ENCODE peak calls at places on chromosomes 11 and 22, in seven cellular contexts. A is mucosa of gallbladder; B is stimulated activated effector memory CD8-positive, alpha-beta T cell treated with anti-CD3 and anti-CD28 coated beads, Interleukin-12 subunit alpha, Interleukin-12 subunit beta, amount 100 ng/mL, for 72 hours; N is mammary epithelial cell; V is heart right ventricle; G is prostate gland; M is GM23338. J is an unnamed sample.

GRCh38 chr11:70100791-70101190 is 22.7 kb downstream of the ANO1 start:
- DNase-seq in M (no peak), A (no peak), N (no peak), B (no peak), G (no peak), V (no peak), J (no peak)

GRCh38 chr11:21007297-21007696 is 337.9 kb downstream of the NELL1 start:
- DNase-seq in A (no peak), G (no peak), V (no peak), M (peak; percentile 45), N (no peak), B (no peak), J (no peak)

GRCh38 chr11:66864924-66865697 is 8.2 kb downstream of the LRFN4 start:
- DNase-seq in B (no peak), V (no peak), A (no peak), G (no peak), N (no peak), M (no peak), J (no peak)

GRCh38 chr11:61972112-61972795 is 4.8 kb upstream of the FTH1 start:
- DNase-seq in V (no peak), N (no peak), M (peak; percentile 27), A (no peak), B (no peak), G (no peak), J (peak; percentile 72)

GRCh38 chr11:86228967-86229330 is 15.6 kb upstream of the EED start:
- DNase-seq in M (no peak), N (no peak), A (no peak), B (no peak), G (no peak), V (no peak), J (no peak)

GRCh38 chr11:62553839-62554361 is 7.3 kb upstream of the AHNAK start:
- DNase-seq in B (no peak), V (no peak), A (no peak), G (no peak), M (no peak), N (peak; percentile 88), J (no peak)

GRCh38 chr11:2555376-2555775 is 110.6 kb downstream of the KCNQ1 start:
- DNase-seq in G (no peak), V (peak; percentile 7), M (no peak), B (no peak), N (no peak), A (no peak), J (no peak)

GRCh38 chr22:29143848-29144785 is 61.6 kb upstream of the EMID1 start:
- DNase-seq in A (no peak), V (no peak), B (no peak), M (no peak), G (no peak), N (no peak), J (peak; percentile 79)

GRCh38 chr22:22878801-22879674 is 8.6 kb upstream of the IGLL5 start:
- DNase-seq in G (no peak), V (no peak), M (no peak), A (no peak), N (no peak), B (peak; percentile 44), J (no peak)

GRCh38 chr11:8617063-8617462 is 23.0 kb upstream of the STK33 start:
- DNase-seq in M (no peak), G (no peak), V (no peak), A (no peak), B (no peak), N (no peak), J (no peak)

GRCh38 chr11:66728760-66729385 is at the start of gene SPTBN2:
- DNase-seq in N (no peak), V (no peak), M (peak; percentile 82), B (no peak), G (no peak), A (no peak), J (peak; percentile 85)

GRCh38 chr11:134266841-134267251 is 9.3 kb upstream of the GLB1L3 start:
- DNase-seq in V (no peak), G (peak; percentile 71), A (no peak), N (peak; percentile 95), B (no peak), M (peak; percentile 44), J (peak; percentile 52)